ENCODE peak calls at places on chromosomes 13 and 19, in six cellular contexts. H is psoas muscle, W is body of pancreas, J is fibroblast of lung, T is foreskin keratinocyte, V is OCI-LY7. M is an unnamed sample.

GRCh38 chr13:48586591-48587103 is 53.8 kb upstream of the RCBTB2 start:
- DNase-seq in T (no peak), V (no peak), J (peak; percentile 71), H (peak; percentile 66), W (no peak), M (no peak)

GRCh38 chr13:94419304-94419943 is 60.1 kb downstream of the DCT start:
- DNase-seq in H (no peak), J (peak; percentile 75), W (no peak), V (no peak), T (peak; percentile 37), M (no peak)

GRCh38 chr13:113722921-113723320 is 36.1 kb upstream of the TMEM255B start:
- DNase-seq in T (no peak), J (no peak), V (no peak), H (no peak), W (peak; percentile 6), M (no peak)

GRCh38 chr13:94328336-94329041 is 151.0 kb downstream of the DCT start:
- DNase-seq in H (no peak), W (no peak), J (no peak), V (no peak), T (no peak), M (no peak)

GRCh38 chr19:3501780-3502179 is 1.3 kb upstream of the DOHH start:
- DNase-seq in H (no peak), W (no peak), T (no peak), V (no peak), J (no peak), M (no peak)

GRCh38 chr13:47858678-47859050 is 142.4 kb downstream of the SUCLA2 start:
- DNase-seq in J (peak; percentile 72), T (peak; percentile 52), H (no peak), V (no peak), W (no peak), M (peak; percentile 13)

GRCh38 chr19:44582581-44583265 is 30.6 kb upstream of the IGSF23 start:
- DNase-seq in V (peak; percentile 6), H (no peak), J (no peak), T (no peak), W (peak; percentile 22), M (no peak)

GRCh38 chr19:19487077-19488040 is 28.0 kb downstream of the TSSK6 start:
- DNase-seq in H (peak; percentile 43), W (no peak), T (no peak), J (no peak), V (no peak), M (no peak)

GRCh38 chr19:3720533-3720917 is 12.3 kb downstream of the TJP3 start:
- DNase-seq in W (no peak), T (no peak), J (no peak), H (no peak), V (no peak), M (peak; percentile 78)

GRCh38 chr13:40389081-40389641 is 277.3 kb downstream of the FOXO1 start:
- DNase-seq in W (no peak), V (peak; percentile 54), T (no peak), H (no peak), J (no peak), M (no peak)

GRCh38 chr13:88464851-88465250 is 793.7 kb downstream of the SLITRK5 start:
- DNase-seq in W (no peak), V (no peak), J (no peak), H (no peak), T (no peak), M (no peak)

DNA sequence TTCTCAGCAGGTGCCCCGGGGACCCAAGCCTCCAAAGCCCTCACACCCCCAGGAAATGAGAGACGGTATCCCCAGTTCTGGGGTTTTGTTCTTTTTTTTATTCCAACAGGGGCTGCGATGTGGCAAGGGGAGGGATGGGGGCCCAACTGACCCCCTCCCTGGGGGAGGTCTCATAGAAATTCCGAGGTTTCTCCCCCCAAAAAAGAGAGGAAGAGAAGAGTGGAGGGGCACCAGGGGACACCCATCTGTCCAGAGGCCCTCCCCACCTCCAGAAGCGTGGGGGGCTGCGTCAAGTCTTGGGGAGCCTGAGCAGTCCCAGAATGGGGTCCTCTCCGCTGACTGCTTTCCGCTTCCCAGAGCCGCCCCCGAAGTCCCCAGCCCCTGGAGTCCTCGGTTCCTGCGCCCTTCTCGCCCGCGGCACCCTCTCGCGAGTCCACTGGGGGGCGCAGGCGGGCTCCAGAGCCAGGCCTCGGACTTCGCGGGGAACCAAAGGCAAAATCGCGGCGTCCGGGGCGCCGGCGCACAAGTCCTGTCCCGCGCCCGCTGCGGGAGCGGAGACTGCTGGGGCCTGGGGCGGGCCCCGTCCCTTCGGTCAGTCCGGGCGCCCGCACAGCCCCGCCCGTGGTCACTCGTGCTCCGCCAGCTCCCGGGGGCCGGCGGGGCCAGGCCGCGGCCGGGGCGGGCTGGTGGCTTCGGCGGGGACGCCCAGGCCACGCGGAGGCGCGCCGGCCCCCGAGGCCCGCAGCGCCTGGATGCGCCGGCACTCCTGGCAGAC is 4.4 kb upstream of the ATP1A3 start:
- DNase-seq in W (no peak), V (peak; percentile 74), J (peak; percentile 27), H (no peak), T (no peak), M (peak; percentile 61)
- TF ChIP-seq CTCF in W (peak; percentile 34), V (peak; percentile 82), J (peak; percentile 53), H (peak; percentile 47), T (peak; percentile 74), M (peak; percentile 45)

DNA sequence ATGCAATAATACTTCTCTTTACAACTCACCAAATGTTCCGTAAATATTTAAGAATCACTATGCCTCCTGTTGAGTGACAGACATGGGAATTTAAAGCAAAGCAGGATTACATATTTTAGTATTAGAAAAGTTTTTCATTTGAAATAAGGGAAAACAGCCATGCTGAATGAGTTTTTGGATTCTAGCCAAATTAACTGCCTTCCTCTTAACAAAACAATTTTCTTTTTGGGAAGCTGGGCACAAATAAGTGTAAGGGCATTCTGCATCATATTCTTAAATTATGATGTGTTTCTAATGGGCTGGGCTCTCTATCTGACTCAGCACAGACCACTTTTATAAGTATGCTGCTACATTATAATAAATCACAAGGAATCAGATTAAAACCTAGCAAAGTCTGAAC is 93.6 kb downstream of the RBM26 start:
- DNase-seq in H (no peak), J (no peak), V (no peak), T (no peak), W (no peak), M (no peak)
- H3K27ac ChIP-seq in H (no peak overlapping the region), J (no peak overlapping the region), V (no peak overlapping the region), T (no peak overlapping the region), W (no peak overlapping the region), M (peak overlapping the region; percentile 12)

GRCh38 chr19:23758187-23759074 is at the start of gene ZNF681:
- DNase-seq in J (peak; percentile 92), V (peak; percentile 89), T (peak; percentile 89), H (peak; percentile 90), W (peak; percentile 85), M (peak; percentile 94)
- TF ChIP-seq CTCF in J (no peak), V (peak; percentile 32), T (peak; percentile 20), H (no peak), W (no peak), M (peak; percentile 6)

DNA sequence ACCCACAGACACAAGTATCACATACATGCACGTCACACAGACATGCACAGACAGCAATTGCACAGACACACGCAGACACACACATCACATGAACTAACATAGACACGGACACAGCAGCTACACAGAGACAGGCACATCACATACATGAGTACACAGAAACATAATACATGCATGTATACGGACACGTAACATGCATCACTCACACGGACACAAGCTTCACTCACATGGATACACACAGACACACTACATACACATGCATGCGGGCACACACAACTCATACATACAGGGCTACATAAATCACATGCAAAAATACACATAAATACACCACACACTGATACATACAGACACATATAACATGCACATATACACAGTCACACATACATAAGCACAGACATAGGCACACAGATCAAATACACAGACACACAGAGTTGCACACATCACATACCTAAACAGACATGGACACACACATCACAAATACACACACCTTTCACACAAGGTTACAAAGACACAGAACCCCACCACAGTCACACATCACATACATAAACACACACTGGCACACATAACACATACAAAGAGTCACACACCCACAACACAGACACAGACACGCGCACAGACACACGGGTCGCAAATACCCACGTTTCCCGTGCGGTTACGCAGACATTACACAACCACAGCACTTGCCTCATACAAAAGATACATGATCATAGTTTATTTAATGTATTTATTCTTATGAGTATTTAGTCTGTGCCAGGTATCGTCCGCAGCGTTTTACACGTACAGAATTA is 1.1 kb upstream of the LMTK3 start:
- DNase-seq in T (no peak), W (no peak), J (no peak), H (no peak), V (no peak), M (no peak)
- H3K27ac ChIP-seq in T (no peak overlapping the region), W (no peak overlapping the region), J (no peak overlapping the region), H (no peak overlapping the region), V (peak overlapping the region; percentile 68), M (no peak overlapping the region)

GRCh38 chr19:46023311-46023779 is 492 bp upstream of the PGLYRP1 start:
- DNase-seq in W (no peak), H (no peak), V (no peak), T (no peak), J (no peak), M (no peak)

GRCh38 chr19:46022061-46022430 is 807 bp downstream of the PGLYRP1 start:
- DNase-seq in W (no peak), H (no peak), V (no peak), J (no peak), T (no peak), M (no peak)

GRCh38 chr19:46022431-46023310 is at the start of gene PGLYRP1:
- DNase-seq in T (no peak), W (no peak), J (no peak), H (no peak), V (no peak), M (peak; percentile 4)

GRCh38 chr19:46020819-46021125 is 2.1 kb downstream of the PGLYRP1 start:
- DNase-seq in V (no peak), T (no peak), H (no peak), J (no peak), W (no peak), M (no peak)

DNA sequence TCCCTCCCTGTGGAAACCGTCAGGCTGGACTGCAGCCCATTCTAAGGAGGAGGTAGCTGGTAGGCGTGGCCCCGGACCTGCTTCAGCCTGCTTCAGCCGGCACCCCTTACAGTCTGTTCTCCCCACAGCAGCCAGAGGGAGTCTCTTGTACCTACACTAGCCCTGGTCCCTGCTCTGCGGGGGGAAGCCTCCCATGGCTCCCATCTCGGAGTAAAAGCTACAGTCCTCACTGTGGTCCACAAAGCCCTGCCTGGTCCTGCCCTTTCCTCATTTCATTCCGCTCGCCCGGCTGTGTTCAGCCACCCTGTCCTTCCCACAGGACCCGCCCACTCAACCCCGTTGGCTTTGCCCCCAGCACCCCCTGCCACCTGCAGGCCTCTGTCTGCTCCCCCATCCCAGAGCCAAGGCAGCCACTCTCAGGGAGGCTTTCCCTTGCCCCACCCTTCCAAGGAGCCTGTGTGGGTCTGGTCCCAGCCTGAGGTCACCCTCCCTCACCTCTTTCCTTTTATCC is 1.3 kb downstream of the PGLYRP1 start:
- DNase-seq in T (peak; percentile 34), W (peak; percentile 26), H (no peak), J (no peak), V (no peak), M (no peak)
- TF ChIP-seq CTCF in T (peak; percentile 63), W (no peak), H (no peak), J (no peak), V (no peak), M (no peak)

DNA sequence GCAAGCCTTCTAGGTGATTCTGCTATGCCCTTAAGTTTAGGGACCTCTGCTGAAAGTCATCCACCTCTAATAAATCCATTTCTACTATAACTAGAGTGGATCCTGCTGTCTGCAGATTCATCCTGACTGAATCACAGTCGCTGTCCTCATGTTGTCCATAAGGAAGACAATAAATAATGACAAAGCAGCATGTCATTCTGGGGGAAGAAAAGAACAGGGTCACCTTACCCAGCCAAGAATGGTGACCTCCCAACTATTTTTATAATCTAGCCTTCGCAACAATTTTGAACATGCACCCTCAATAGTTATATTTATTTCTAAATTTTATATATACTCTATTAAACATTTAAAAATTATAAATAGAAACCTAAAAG is 45.0 kb upstream of the UBE2L5 start:
- DNase-seq in W (no peak), H (no peak), J (no peak), T (no peak), V (no peak), M (no peak)
- H3K27ac ChIP-seq in W (no peak overlapping the region), H (no peak overlapping the region), J (no peak overlapping the region), T (no peak overlapping the region), V (peak overlapping the region; percentile 97), M (no peak overlapping the region)

GRCh38 chr19:11451942-11452813 is 16.7 kb downstream of the PRKCSH start:
- DNase-seq in V (peak; percentile 27), H (no peak), T (no peak), W (no peak), J (no peak), M (no peak)
- TF ChIP-seq CTCF in V (peak; percentile 76), H (no peak), T (no peak), W (no peak), J (peak; percentile 20), M (peak; percentile 8)

M was measured in hepatocyte.